ENCODE peak calls at places on chromosomes 7 and 10, in nine cellular contexts. X is left kidney; P is kidney; W is CD4-positive, alpha-beta T cell; U is stimulated activated CD4-positive, alpha-beta T cell treated with anti-CD3 and anti-CD28 coated beads, Interleukin-1b, Interleukin-23, amount 100 ng/mL, for 4 hours; Y is NCI-H460; R is foreskin keratinocyte; I is kidney epithelial cell; G is cardiac fibroblast. A is an unnamed sample.

GRCh38 chr7:30379131-30379530 is 94.7 kb downstream of the ZNRF2 start:
- DNase-seq in W (no peak), P (no peak), X (no peak), Y (no peak), U (no peak), I (no peak), G (no peak), R (no peak), A (no peak)

GRCh38 chr7:144416341-144416740 is 12.8 kb upstream of the NOBOX start:
- DNase-seq in I (no peak), R (peak), Y (no peak), X (no peak), G (no peak), P (no peak), W (no peak), U (no peak), A (no peak)

GRCh38 chr10:15169555-15170407 is 1.3 kb upstream of the NMT2 start:
- DNase-seq in X (peak), R (no peak), U (no peak), P (no peak), Y (no peak), W (peak), G (no peak), I (no peak), A (peak)

GRCh38 chr7:29239638-29240037 is 45.1 kb downstream of the CHN2 start:
- DNase-seq in U (no peak), G (no peak), W (no peak), Y (no peak), R (peak), P (no peak), X (no peak), I (no peak), A (no peak)

GRCh38 chr7:137439829-137440433 is 96.4 kb upstream of the PTN start:
- DNase-seq in P (no peak), G (no peak), Y (no peak), I (no peak), X (peak), U (no peak), W (no peak), R (no peak), A (no peak)

GRCh38 chr10:79380125-79380917 is 33.1 kb downstream of the PPIF start:
- DNase-seq in Y (no peak), X (no peak), P (peak), U (no peak), R (no peak), I (no peak), W (no peak), G (peak), A (peak)

GRCh38 chr10:86579883-86580548 is 58.4 kb upstream of the WAPL start:
- DNase-seq in R (no peak), P (no peak), U (no peak), Y (no peak), I (no peak), G (no peak), W (no peak), X (no peak), A (no peak)

GRCh38 chr10:104937528-104937927 is 296.4 kb downstream of the SORCS3 start:
- DNase-seq in G (peak), X (no peak), Y (no peak), U (no peak), P (peak), R (peak), I (peak), W (no peak), A (no peak)

GRCh38 chr7:77830649-77831355 is 32.2 kb downstream of the PHTF2 start:
- DNase-seq in P (no peak), U (no peak), W (no peak), G (peak), X (no peak), Y (no peak), R (no peak), I (no peak), A (no peak)

GRCh38 chr10:1177936-1178335 is 121.8 kb downstream of the WDR37 start:
- DNase-seq in Y (no peak), G (no peak), I (no peak), U (no peak), X (no peak), W (no peak), R (no peak), P (no peak), A (no peak)

GRCh38 chr7:47428780-47429472 is 153.0 kb downstream of the TNS3 start:
- DNase-seq in X (no peak), Y (no peak), P (no peak), W (no peak), I (no peak), R (no peak), G (no peak), U (no peak), A (no peak)

GRCh38 chr7:123797673-123798526 is 47.1 kb upstream of the HYAL4 start:
- DNase-seq in R (peak), G (peak), P (no peak), W (no peak), U (no peak), X (peak), I (peak), Y (peak), A (no peak)

GRCh38 chr10:114631090-114631677 is 26.9 kb downstream of the ABLIM1 start:
- DNase-seq in X (no peak), I (no peak), G (no peak), U (no peak), W (no peak), P (no peak), Y (no peak), R (peak), A (no peak)

GRCh38 chr10:23522345-23522744 is 83.5 kb downstream of the OTUD1 start:
- DNase-seq in Y (no peak), X (no peak), W (no peak), R (no peak), G (peak), P (no peak), I (peak), U (no peak), A (no peak)

GRCh38 chr7:95047291-95047690 is 139.9 kb downstream of the PPP1R9A start:
- DNase-seq in Y (no peak), G (no peak), I (no peak), R (no peak), P (no peak), X (no peak), U (no peak), W (no peak), A (no peak)

GRCh38 chr10:32050145-32050544 is 6.1 kb downstream of the KIF5B start:
- DNase-seq in U (no peak), R (peak), W (no peak), G (no peak), I (no peak), Y (no peak), P (no peak), X (peak), A (no peak)

GRCh38 chr10:3516626-3517255 is 268.3 kb downstream of the KLF6 start:
- DNase-seq in R (no peak), U (no peak), G (no peak), I (no peak), W (no peak), P (no peak), Y (no peak), X (no peak), A (no peak)

GRCh38 chr10:8511026-8511425 is 456.5 kb downstream of the GATA3 start:
- DNase-seq in I (no peak), W (no peak), U (no peak), G (no peak), P (no peak), R (peak), X (no peak), Y (no peak), A (no peak)

GRCh38 chr7:2832441-2832840 is 11.7 kb downstream of the GNA12 start:
- DNase-seq in W (no peak), U (no peak), P (no peak), Y (no peak), G (no peak), X (no peak), R (no peak), I (no peak), A (no peak)

GRCh38 chr7:100465702-100466311 is 1.7 kb upstream of the SPACDR start:
- DNase-seq in P (peak), U (no peak), G (peak), X (peak), I (peak), R (no peak), W (no peak), Y (peak), A (no peak)

GRCh38 chr10:78913219-78914059 is 155.3 kb upstream of the ZMIZ1 start:
- DNase-seq in X (peak), R (no peak), W (no peak), P (peak), I (no peak), Y (no peak), G (no peak), U (no peak), A (no peak)

GRCh38 chr10:130799532-130799931 is 512.0 kb downstream of the TCERG1L start:
- DNase-seq in G (no peak), U (no peak), W (no peak), Y (no peak), X (no peak), P (peak), R (no peak), I (no peak), A (no peak)